ENCODE peak calls at places on chromosome 4, in five cellular contexts. N is esophagus muscularis mucosa; O is CD8-positive, alpha-beta memory T cell; X is transverse colon; W is cardiac muscle cell. E is an unnamed sample. For H3K4me1, the result is how much of the 10 kb centered on the place peaks cover.

GRCh38 chr4:113596396-113596795 is 165.1 kb downstream of the CAMK2D start:
- DNase-seq in N (no peak), O (no peak), X (no peak), W (no peak), E (no peak)

GRCh38 chr4:156779046-156779445 is 192.6 kb downstream of the PDGFC start:
- DNase-seq in N (no peak), O (no peak), X (no peak), W (peak), E (no peak)

GRCh38 chr4:60033826-60034225 is 1166.3 kb upstream of the ADGRL3 start:
- DNase-seq in N (no peak), O (no peak), X (no peak), W (no peak), E (no peak)

GRCh38 chr4:95317124-95317820 is 231.5 kb downstream of the UNC5C start:
- DNase-seq in N (no peak), O (no peak), X (no peak), W (no peak), E (no peak)

GRCh38 chr4:165834116-165834515 is 38.9 kb upstream of the TLL1 start:
- DNase-seq in N (no peak), O (no peak), X (no peak), W (no peak), E (no peak)

GRCh38 chr4:106502106-106502699 is 133.6 kb upstream of the GIMD1 start:
- DNase-seq in N (no peak), O (no peak), X (peak), W (peak), E (no peak)

GRCh38 chr4:136336479-136336878 is 1195.8 kb downstream of the PCDH18 start:
- DNase-seq in N (no peak), O (no peak), X (no peak), W (no peak), E (no peak)

GRCh38 chr4:118981839-118982381 is 93.3 kb downstream of the SYNPO2 start:
- DNase-seq in N (no peak), O (peak), X (peak), W (peak), E (peak)

GRCh38 chr4:165325732-165326512 is 1.5 kb upstream of the MSMO1 start:
- DNase-seq in N (no peak), O (no peak), X (no peak), W (peak), E (no peak)

GRCh38 chr4:47155907-47156306 is 124.5 kb downstream of the GABRB1 start:
- DNase-seq in N (no peak), O (no peak), X (no peak), W (no peak), E (no peak)

GRCh38 chr4:25767877-25768475 is 94.8 kb downstream of the SEL1L3 start:
- DNase-seq in N (no peak), O (no peak), X (peak), W (peak), E (no peak)

GRCh38 chr4:151484396-151485102 is 75.6 kb downstream of the FHIP1A start:
- DNase-seq in N (no peak), O (no peak), X (no peak), W (peak), E (no peak)

GRCh38 chr4:33493231-33493630 is 2751.1 kb downstream of the ARAP2 start:
- DNase-seq in N (no peak), O (no peak), X (no peak), W (no peak), E (no peak)

GRCh38 chr4:65561164-65561563 is 109.1 kb downstream of the EPHA5 start:
- DNase-seq in N (no peak), O (no peak), X (no peak), W (no peak), E (no peak)

GRCh38 chr4:10207116-10207515 is 90.5 kb upstream of the WDR1 start:
- DNase-seq in N (no peak), O (no peak), X (no peak), W (no peak), E (no peak)

GRCh38 chr4:177155454-177155853 is 154.2 kb upstream of the NEIL3 start:
- DNase-seq in N (no peak), O (no peak), X (no peak), W (no peak), E (no peak)

GRCh38 chr4:168979338-168979737 is 30.7 kb downstream of the CBR4 start:
- DNase-seq in N (no peak), O (no peak), X (no peak), W (no peak), E (no peak)

GRCh38 chr4:175947117-175947722 is 118.4 kb upstream of the WDR17 start:
- DNase-seq in N (no peak), O (no peak), X (no peak), W (peak), E (no peak)

DNA sequence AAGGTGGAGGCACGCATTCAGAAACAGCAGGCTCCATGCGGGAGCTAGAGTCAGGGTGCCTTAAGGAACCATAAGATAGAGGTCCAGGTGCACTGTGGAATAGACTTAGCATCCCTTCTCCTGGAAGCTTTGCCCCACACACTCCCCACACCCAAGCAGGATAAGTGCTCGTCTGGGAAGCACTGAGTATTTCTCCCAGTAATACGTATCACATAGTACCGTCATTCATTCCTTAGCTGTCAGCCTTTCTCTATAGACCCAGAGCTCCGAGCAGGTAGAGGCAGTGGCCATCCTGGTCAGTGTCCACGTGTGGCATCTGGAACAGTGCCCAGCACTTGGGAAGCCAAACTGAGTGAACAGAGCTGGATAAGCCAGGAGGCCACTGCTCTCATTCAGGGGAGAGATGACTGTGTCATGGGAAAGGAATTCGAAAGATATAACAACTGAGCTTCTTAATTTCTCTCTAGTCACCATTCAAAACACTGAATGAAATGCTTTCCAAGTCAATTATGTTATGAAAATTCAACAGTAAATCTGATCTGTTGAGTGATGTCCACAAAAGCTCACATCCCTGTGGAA is 9.9 kb downstream of the APBB2 start:
- DNase-seq in N (no peak), O (no peak), X (no peak), W (peak), E (no peak)
- H3K4me1 ChIP-seq in N (half or more), O (under half), X (under half), W (under half), E (under half)

GRCh38 chr4:153428816-153429592 is 37.2 kb upstream of the TMEM131L start:
- DNase-seq in N (no peak), O (no peak), X (no peak), W (peak), E (peak)
- H3K27ac ChIP-seq in N (peak), O (no peak), X (peak), W (no peak), E (peak)

GRCh38 chr4:24576276-24576675 is 8.1 kb downstream of the DHX15 start:
- DNase-seq in N (no peak), O (no peak), X (no peak), W (no peak), E (no peak)
- H3K4me1 ChIP-seq in N (half or more), O (under half), X (half or more), W (under half), E (under half)

GRCh38 chr4:1014395-1015167 is 3.2 kb downstream of the FGFRL1 start:
- DNase-seq in N (no peak), O (no peak), X (no peak), W (no peak), E (no peak)
- H3K27ac ChIP-seq in N (no peak), O (no peak), X (no peak), W (no peak), E (no peak)

DNA sequence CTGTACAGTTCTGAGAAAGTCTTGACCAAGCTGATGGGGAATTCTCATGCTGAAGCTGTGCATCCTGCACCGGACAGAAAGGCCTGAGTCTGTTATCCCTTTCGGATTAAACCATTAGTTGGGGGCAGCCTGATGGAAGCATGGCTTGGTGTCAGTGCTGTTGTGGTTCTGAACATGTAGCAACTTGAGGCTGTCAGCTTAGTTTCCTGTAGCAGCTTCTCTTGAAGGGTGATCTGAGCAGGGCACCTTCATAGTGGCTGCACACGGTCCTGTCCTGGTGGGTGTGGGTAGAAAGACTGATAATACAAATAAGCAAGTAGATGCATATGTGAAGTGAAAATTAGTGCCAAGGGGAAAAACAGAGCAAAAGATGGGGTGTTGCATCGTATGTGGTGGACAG is 11.7 kb downstream of the KIAA0232 start:
- DNase-seq in N (no peak), O (no peak), X (no peak), W (no peak), E (no peak)
- H3K4me1 ChIP-seq in N (half or more), O (under half), X (half or more), W (under half), E (under half)

GRCh38 chr4:162117051-162117450 is 46.7 kb downstream of the FSTL5 start:
- DNase-seq in N (no peak), O (no peak), X (no peak), W (no peak), E (no peak)
- H3K27ac ChIP-seq in N (no peak), O (no peak), X (no peak), W (no peak), E (no peak)

E was measured in sigmoid colon.